ENCODE peak calls at places on chromosome 12, in seven cellular contexts. S is Right ventricle myocardium superior; Y is effector memory CD8-positive, alpha-beta T cell; M is T-helper 1 cell; I is fibroblast of villous mesenchyme; F is stimulated activated CD4-positive, alpha-beta T cell treated with anti-CD3 and anti-CD28 coated beads, Interleukin-12 subunit alpha, Interleukin-12 subunit beta, amount 100 ng/mL, for 48 hours; W is activated effector memory CD4-positive, alpha-beta T cell treated with Interleukin-2 at 50 U/mL for 16 hours. Z is an unnamed sample.

GRCh38 chr12:115213538-115213961 is 529.6 kb upstream of the TBX3 start:
- DNase-seq in M (no peak), I (no peak), S (peak; percentile 45), F (no peak), W (no peak), Y (no peak), Z (no peak)

GRCh38 chr12:50763637-50764115 is at the start of gene ATF1:
- DNase-seq in S (peak; percentile 96), M (peak; percentile 85), I (peak; percentile 95), F (peak; percentile 83), W (peak; percentile 88), Y (peak; percentile 86), Z (peak; percentile 85)

GRCh38 chr12:77072833-77073495 is 7.6 kb upstream of the E2F7 start:
- DNase-seq in S (no peak), F (no peak), Y (no peak), I (no peak), M (no peak), W (no peak), Z (no peak)

GRCh38 chr12:78804262-78804661 is 60.3 kb upstream of the SYT1 start:
- DNase-seq in M (no peak), Y (no peak), S (peak; percentile 24), I (no peak), W (no peak), F (no peak), Z (no peak)

GRCh38 chr12:8860165-8860961 is 37.9 kb downstream of the A2ML1 start:
- DNase-seq in M (peak; percentile 16), I (peak; percentile 54), Y (peak; percentile 11), F (peak; percentile 2), S (no peak), W (peak; percentile 2), Z (peak; percentile 19)

GRCh38 chr12:122406701-122407154 is 15.7 kb downstream of the CLIP1 start:
- DNase-seq in S (no peak), Y (no peak), W (no peak), F (no peak), M (no peak), I (peak; percentile 86), Z (no peak)

GRCh38 chr12:104823985-104824441 is 134.1 kb downstream of the SLC41A2 start:
- DNase-seq in M (no peak), F (no peak), Y (no peak), I (no peak), W (no peak), S (peak; percentile 60), Z (no peak)

GRCh38 chr12:109154485-109155438 is 38.4 kb downstream of the ACACB start:
- DNase-seq in I (peak; percentile 59), W (peak; percentile 76), F (peak; percentile 73), S (peak; percentile 91), Y (peak; percentile 77), M (peak; percentile 71), Z (peak; percentile 73)

GRCh38 chr12:15706010-15706676 is 83.0 kb downstream of the EPS8 start:
- DNase-seq in S (no peak), Y (no peak), F (no peak), W (no peak), M (no peak), I (no peak), Z (no peak)

GRCh38 chr12:117904051-117904450 is 64.7 kb downstream of the KSR2 start:
- DNase-seq in W (no peak), I (no peak), M (no peak), F (no peak), S (no peak), Y (no peak), Z (no peak)

GRCh38 chr12:25590021-25590721 is 37.1 kb upstream of the LMNTD1 start:
- DNase-seq in F (peak; percentile 39), S (no peak), M (no peak), W (no peak), Y (no peak), I (no peak), Z (peak; percentile 14)